ENCODE peak calls at places on chromosomes 13 and 19, in five cellular contexts. P is fibroblast of villous mesenchyme, C is psoas muscle, M is retinal pigment epithelial cell, G is fibroblast of lung. Z is an unnamed sample.

GRCh38 chr13:24218320-24218719 is 57.8 kb downstream of the SPATA13 start:
- DNase-seq in G (no peak), M (no peak), P (no peak), C (no peak), Z (no peak)

GRCh38 chr19:58562126-58563033 is 4.0 kb upstream of the UBE2M start:
- DNase-seq in M (no peak), C (peak; percentile 80), G (peak; percentile 58), P (peak; percentile 44), Z (no peak)

GRCh38 chr19:10317857-10318462 is 2.1 kb upstream of the FDX2 start:
- DNase-seq in M (no peak), P (no peak), G (no peak), C (no peak), Z (no peak)

GRCh38 chr13:67554746-67555452 is 324.8 kb upstream of the PCDH9 start:
- DNase-seq in G (peak; percentile 68), M (no peak), C (no peak), P (no peak), Z (no peak)

GRCh38 chr19:55688422-55689218 is 13.6 kb downstream of the EPN1 start:
- DNase-seq in C (peak; percentile 44), P (peak; percentile 8), M (no peak), G (no peak), Z (no peak)

GRCh38 chr13:31885994-31886393 is 145.6 kb upstream of the FRY start:
- DNase-seq in G (peak; percentile 28), P (no peak), M (no peak), C (no peak), Z (no peak)

GRCh38 chr13:88656751-88657150 is 985.6 kb downstream of the SLITRK5 start:
- DNase-seq in P (no peak), C (no peak), G (no peak), M (peak; percentile 48), Z (no peak)

GRCh38 chr19:43797556-43797955 is 4.7 kb downstream of the LYPD5 start:
- DNase-seq in P (no peak), C (no peak), G (no peak), M (no peak), Z (no peak)

GRCh38 chr19:35291916-35292315 is at the start of gene MAG:
- DNase-seq in P (no peak), C (no peak), G (no peak), M (no peak), Z (no peak)

GRCh38 chr19:37333457-37333856 is 37.4 kb upstream of the ZNF527 start:
- DNase-seq in M (no peak), C (no peak), P (no peak), G (peak; percentile 43), Z (no peak)

GRCh38 chr13:37747071-37747612 is 122.4 kb downstream of the TRPC4 start:
- DNase-seq in G (peak; percentile 87), P (peak; percentile 88), M (peak; percentile 83), C (no peak), Z (peak; percentile 29)

GRCh38 chr13:38685974-38686571 is 804 bp upstream of the FREM2 start:
- DNase-seq in G (peak; percentile 23), M (no peak), P (peak; percentile 9), C (no peak), Z (no peak)

GRCh38 chr13:25415196-25415595 is 43.4 kb downstream of the ATP8A2 start:
- DNase-seq in M (no peak), G (no peak), C (no peak), P (no peak), Z (no peak)

GRCh38 chr19:23075031-23075733 is 41.6 kb upstream of the ZNF730 start:
- DNase-seq in P (peak; percentile 66), M (peak; percentile 52), G (peak; percentile 80), C (peak; percentile 62), Z (peak; percentile 16)

GRCh38 chr13:107866666-107867623 is 348.4 kb downstream of the LIG4 start:
- DNase-seq in C (no peak), M (no peak), P (peak; percentile 30), G (peak; percentile 61), Z (no peak)

GRCh38 chr13:110304256-110304655 is 2.7 kb downstream of the COL4A1 start:
- DNase-seq in M (peak; percentile 78), G (peak; percentile 55), P (peak; percentile 83), C (no peak), Z (no peak)

GRCh38 chr13:109241160-109241559 is 545.2 kb downstream of the IRS2 start:
- DNase-seq in M (no peak), G (peak; percentile 57), P (no peak), C (no peak), Z (no peak)

GRCh38 chr13:112807653-112808376 is 118.0 kb downstream of the ATP11A start:
- DNase-seq in M (no peak), P (no peak), C (no peak), G (no peak), Z (no peak)

GRCh38 chr13:99656843-99657506 is 155.7 kb downstream of the TM9SF2 start:
- DNase-seq in C (no peak), G (no peak), M (no peak), P (no peak), Z (no peak)

GRCh38 chr19:47740866-47741519 is 4.4 kb upstream of the NOP53 start:
- DNase-seq in C (no peak), P (no peak), G (no peak), M (no peak), Z (no peak)

GRCh38 chr13:51315658-51316057 is 23.8 kb upstream of the SERPINE3 start:
- DNase-seq in C (no peak), M (no peak), G (peak; percentile 46), P (peak; percentile 29), Z (no peak)

GRCh38 chr19:18685597-18686164 is 2.2 kb downstream of the CRTC1 start:
- DNase-seq in G (no peak), C (no peak), M (no peak), P (no peak), Z (no peak)

GRCh38 chr13:79079351-79079839 is 326.7 kb downstream of the RBM26 start:
- DNase-seq in P (no peak), C (peak; percentile 30), G (no peak), M (no peak), Z (no peak)

GRCh38 chr13:39196957-39197644 is 158.8 kb downstream of the NHLRC3 start:
- DNase-seq in C (no peak), G (peak; percentile 1), P (no peak), M (no peak), Z (no peak)

GRCh38 chr13:105231579-105231978 is 1303.9 kb downstream of the EFNB2 start:
- DNase-seq in C (no peak), P (no peak), G (no peak), M (no peak), Z (no peak)

GRCh38 chr19:50492303-50493052 is 15.8 kb upstream of the GARIN5A start:
- DNase-seq in C (peak; percentile 60), M (no peak), P (no peak), G (no peak), Z (no peak)

DNA sequence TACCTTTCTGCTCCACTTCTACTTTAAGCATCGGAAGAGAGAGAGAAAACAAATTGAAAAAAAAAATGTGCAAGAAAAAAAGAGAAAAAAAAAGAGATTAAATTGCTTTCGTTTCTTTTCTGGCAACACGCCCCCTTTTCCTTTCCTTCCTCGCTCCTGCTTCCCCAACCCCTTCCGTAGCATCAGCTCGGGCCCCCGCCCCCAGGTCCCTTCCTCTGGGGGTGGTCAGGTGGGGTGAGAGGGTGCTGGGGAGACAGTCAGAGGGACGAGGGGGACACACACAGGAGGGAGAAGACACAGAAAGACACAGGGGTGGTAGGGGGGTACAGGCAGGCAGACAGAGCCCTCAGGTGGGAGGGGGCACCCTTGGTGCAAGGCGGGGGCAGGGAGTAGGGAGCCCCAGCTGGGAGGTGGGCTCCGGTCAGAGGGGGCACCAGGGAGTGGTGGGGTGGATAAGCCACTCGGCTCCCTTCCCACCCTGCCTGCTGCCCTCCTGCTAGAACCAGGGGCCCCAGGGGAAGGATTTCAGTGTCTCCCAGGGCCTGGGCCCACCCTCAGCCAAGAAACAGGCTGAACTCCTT is 30.7 kb upstream of the ASF1B start:
- DNase-seq in P (no peak), C (no peak), G (no peak), M (no peak), Z (no peak)
- H3K4me3 ChIP-seq in P (no peak overlapping the region), C (no peak overlapping the region), G (no peak overlapping the region), M (no peak overlapping the region), Z (no peak overlapping the region)

GRCh38 chr13:73325351-73326214 is 266.8 kb downstream of the KLF5 start:
- DNase-seq in M (no peak), G (peak; percentile 49), P (peak; percentile 28), C (no peak), Z (no peak)

GRCh38 chr13:73326215-73326558 is 267.4 kb downstream of the KLF5 start:
- DNase-seq in C (no peak), G (no peak), M (no peak), P (no peak), Z (no peak)

GRCh38 chr13:73323615-73324014 is 264.8 kb downstream of the KLF5 start:
- DNase-seq in P (no peak), G (no peak), C (no peak), M (no peak), Z (no peak)

GRCh38 chr13:73327579-73327978 is 268.8 kb downstream of the KLF5 start:
- DNase-seq in P (no peak), C (no peak), M (no peak), G (no peak), Z (no peak)

DNA sequence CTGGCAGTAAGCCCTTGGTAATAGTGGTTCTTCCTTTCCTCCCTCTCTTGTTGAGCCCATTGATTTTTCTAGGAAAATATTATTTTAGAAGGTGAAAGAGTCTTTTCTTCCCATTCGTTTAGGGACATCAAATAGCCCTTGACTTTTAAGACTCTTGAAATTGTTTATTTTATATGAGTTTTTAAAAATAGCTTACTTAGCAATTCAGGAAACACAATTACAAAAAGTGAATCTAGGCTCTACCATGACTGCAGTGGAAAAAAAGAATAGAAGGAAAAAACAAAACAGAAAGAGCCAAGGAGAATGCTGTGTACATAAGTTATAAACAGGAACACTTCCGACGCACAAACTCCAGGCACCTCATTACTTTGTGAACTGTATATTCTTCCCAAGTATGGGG is 266.0 kb downstream of the KLF5 start:
- DNase-seq in G (no peak), C (no peak), M (no peak), P (peak; percentile 44), Z (no peak)
- TF ChIP-seq CTCF in G (no peak), C (no peak), M (no peak), P (no peak), Z (no peak)

DNA sequence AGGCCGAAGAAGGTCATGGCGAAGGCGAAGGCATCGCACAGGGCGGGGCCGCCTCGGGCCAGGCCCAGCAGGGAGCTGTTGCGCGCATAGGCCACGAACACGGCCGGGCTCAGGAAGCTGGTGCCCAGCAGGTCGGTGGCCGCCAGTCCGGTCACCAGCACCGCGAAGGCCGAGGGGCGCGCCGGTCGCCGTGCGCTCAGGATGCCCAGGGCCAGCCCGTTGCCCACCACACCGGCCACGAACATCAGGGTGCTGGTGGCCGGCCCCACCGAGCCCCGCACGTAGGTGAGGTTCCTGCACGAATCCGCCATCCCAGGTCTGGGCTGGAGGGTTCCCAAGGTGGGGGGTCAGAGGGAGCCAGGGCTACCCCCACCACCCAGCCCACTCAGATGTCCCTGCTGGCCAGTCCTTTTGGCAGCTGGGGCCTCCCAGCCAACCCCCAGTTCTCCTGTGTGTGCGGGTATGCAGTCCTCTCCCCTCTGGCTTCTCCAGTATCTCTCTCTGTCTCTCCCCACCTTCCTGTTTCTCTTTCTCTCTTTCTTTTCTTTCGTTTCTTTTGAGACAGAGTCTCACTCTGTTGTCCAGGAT is 880 bp downstream of the PTGIR start:
- DNase-seq in G (no peak), P (no peak), C (no peak), M (no peak), Z (no peak)
- H3K4me3 ChIP-seq in G (peak overlapping the region; percentile 56), P (no peak overlapping the region), C (peak overlapping the region; percentile 45), M (no peak overlapping the region), Z (peak overlapping the region; percentile 9)

DNA sequence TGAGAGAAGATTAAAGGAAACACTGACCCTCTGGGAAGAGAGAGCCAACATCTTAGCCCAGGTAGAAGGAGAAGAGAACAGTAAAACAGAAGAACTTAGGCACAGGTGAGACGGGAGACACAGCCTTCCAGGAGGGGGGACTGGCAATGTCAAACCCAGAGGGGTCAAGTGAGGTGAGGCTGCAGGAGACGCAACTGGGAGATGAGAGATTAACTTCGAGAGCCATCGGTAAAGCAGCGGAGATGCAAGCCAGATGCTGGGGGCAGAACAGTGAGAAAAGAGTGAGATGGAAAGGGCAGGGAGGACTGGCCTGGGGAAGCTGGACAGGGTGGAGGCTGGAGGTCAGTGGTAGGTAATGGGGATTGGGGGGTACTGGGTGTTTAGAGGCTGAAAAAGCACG is 5.2 kb downstream of the INSR start:
- DNase-seq in M (no peak), P (no peak), G (no peak), C (no peak), Z (no peak)
- TF ChIP-seq CTCF in M (no peak), P (no peak), G (no peak), C (no peak), Z (no peak)

Z was measured in AG09309.